ENCODE peak calls at places on chromosomes 13 and 19, in seven cellular contexts. R is body of pancreas; P is H4; C is uterus; J is HEK293T; Y is PC-9; N is stimulated activated CD8-positive, alpha-beta memory T cell treated with anti-CD3 and anti-CD28 coated beads, Interleukin-12 subunit alpha, Interleukin-12 subunit beta, amount 100 ng/mL, for 4 hours. I is an unnamed sample.

GRCh38 chr19:8517551-8518442 is 3.8 kb upstream of the ZNF414 start:
- DNase-seq in R (no peak), P (no peak), C (no peak), J (no peak), Y (no peak), N (peak; percentile 22), I (no peak)

GRCh38 chr19:6018786-6019185 is 40.8 kb upstream of the RANBP3 start:
- DNase-seq in R (no peak), P (no peak), C (no peak), J (no peak), Y (no peak), N (no peak), I (peak; percentile 46)

GRCh38 chr19:5996102-5996501 is 18.2 kb upstream of the RANBP3 start:
- DNase-seq in R (no peak), P (no peak), C (no peak), J (no peak), Y (no peak), N (no peak), I (no peak)

GRCh38 chr13:39279077-39279476 is 240.8 kb downstream of the NHLRC3 start:
- DNase-seq in R (no peak), P (no peak), C (no peak), J (no peak), Y (no peak), N (no peak), I (no peak)

GRCh38 chr13:75139291-75139690 is 342.7 kb downstream of the TBC1D4 start:
- DNase-seq in R (no peak), P (no peak), C (no peak), J (no peak), Y (no peak), N (no peak), I (no peak)

GRCh38 chr13:114002771-114003321 is 29.0 kb upstream of the C13orf46 start:
- DNase-seq in R (no peak), P (no peak), C (no peak), J (no peak), Y (no peak), N (no peak), I (no peak)

GRCh38 chr19:55014714-55015113 is 23.4 kb downstream of the GP6 start:
- DNase-seq in R (no peak), P (no peak), C (peak; percentile 22), J (no peak), Y (no peak), N (no peak), I (no peak)

GRCh38 chr19:23060016-23060415 is 56.8 kb upstream of the ZNF730 start:
- DNase-seq in R (no peak), P (no peak), C (no peak), J (no peak), Y (no peak), N (no peak), I (no peak)

GRCh38 chr13:102917019-102917418 is 71.2 kb downstream of the ERCC5 start:
- DNase-seq in R (no peak), P (no peak), C (no peak), J (no peak), Y (no peak), N (no peak), I (no peak)

GRCh38 chr13:112740502-112741131 is 50.8 kb downstream of the ATP11A start:
- DNase-seq in R (peak; percentile 39), P (peak; percentile 87), C (peak; percentile 82), J (no peak), Y (no peak), N (no peak), I (no peak)

GRCh38 chr19:1512671-1513491 is at the start of gene ADAMTSL5:
- DNase-seq in R (no peak), P (peak; percentile 29), C (peak; percentile 69), J (peak; percentile 57), Y (no peak), N (peak; percentile 50), I (no peak)

GRCh38 chr19:19502808-19503602 is 12.3 kb downstream of the TSSK6 start:
- DNase-seq in R (no peak), P (no peak), C (no peak), J (no peak), Y (no peak), N (no peak), I (no peak)

GRCh38 chr13:107254392-107254791 is 686.5 kb upstream of the ARGLU1 start:
- DNase-seq in R (no peak), P (peak; percentile 4), C (no peak), J (no peak), Y (no peak), N (no peak), I (no peak)

GRCh38 chr19:45144431-45145269 is 16.1 kb downstream of the NKPD1 start:
- DNase-seq in R (no peak), P (no peak), C (no peak), J (no peak), Y (no peak), N (no peak), I (no peak)

GRCh38 chr13:113526466-113527220 is 36.1 kb upstream of the DCUN1D2 start:
- DNase-seq in R (no peak), P (no peak), C (no peak), J (no peak), Y (no peak), N (no peak), I (no peak)

GRCh38 chr13:92838786-92839185 is 387.8 kb upstream of the GPC6 start:
- DNase-seq in R (no peak), P (peak; percentile 61), C (no peak), J (no peak), Y (no peak), N (no peak), I (no peak)

GRCh38 chr19:14565765-14566711 is 5.8 kb downstream of the NDUFB7 start:
- DNase-seq in R (no peak), P (no peak), C (no peak), J (no peak), Y (peak; percentile 30), N (no peak), I (no peak)

GRCh38 chr13:70784590-70784989 is 676.3 kb upstream of the KLHL1 start:
- DNase-seq in R (no peak), P (no peak), C (no peak), J (no peak), Y (no peak), N (no peak), I (no peak)

GRCh38 chr19:54521022-54521859 is 18.6 kb downstream of the LAIR2 start:
- DNase-seq in R (no peak), P (no peak), C (no peak), J (no peak), Y (no peak), N (no peak), I (no peak)

GRCh38 chr13:37495046-37495445 is 103.5 kb downstream of the POSTN start:
- DNase-seq in R (no peak), P (peak; percentile 75), C (no peak), J (no peak), Y (peak; percentile 61), N (no peak), I (no peak)